ENCODE peak calls at places on chromosome 15, in eight cellular contexts. One of them, this sample, is unnamed.

GRCh38 chr15:41734079-41734478 is 40.2 kb upstream of the MAPKBP1 start:
- DNase-seq in SW480: no peak
- DNase-seq in EH: peak; percentile 43
- DNase-seq in right cardiac atrium: no peak
- DNase-seq in astrocyte of the spinal cord: no peak
- DNase-seq in K562: no peak
- DNase-seq in stimulated activated CD8-positive, alpha-beta memory T cell treated with anti-CD3 and anti-CD28 coated beads, Interleukin-4, amount 100 ng/mL, for 4 hours: no peak
- DNase-seq in HEK293T: no peak
- DNase-seq in this sample: no peak

GRCh38 chr15:41564960-41565502 is 6.0 kb downstream of the TYRO3 start:
- DNase-seq in EH: no peak
- DNase-seq in right cardiac atrium: no peak
- DNase-seq in K562: no peak
- DNase-seq in astrocyte of the spinal cord: no peak
- DNase-seq in SW480: no peak
- DNase-seq in HEK293T: no peak
- DNase-seq in stimulated activated CD8-positive, alpha-beta memory T cell treated with anti-CD3 and anti-CD28 coated beads, Interleukin-4, amount 100 ng/mL, for 4 hours: no peak
- DNase-seq in this sample: no peak

GRCh38 chr15:29656636-29657475 is 165.4 kb downstream of the TJP1 start:
- DNase-seq in K562: peak; percentile 42
- DNase-seq in stimulated activated CD8-positive, alpha-beta memory T cell treated with anti-CD3 and anti-CD28 coated beads, Interleukin-4, amount 100 ng/mL, for 4 hours: no peak
- DNase-seq in astrocyte of the spinal cord: no peak
- DNase-seq in right cardiac atrium: no peak
- DNase-seq in SW480: no peak
- DNase-seq in EH: no peak
- DNase-seq in HEK293T: no peak
- DNase-seq in this sample: no peak

GRCh38 chr15:100221461-100222348 is 120.1 kb downstream of the ADAMTS17 start:
- DNase-seq in HEK293T: no peak
- DNase-seq in stimulated activated CD8-positive, alpha-beta memory T cell treated with anti-CD3 and anti-CD28 coated beads, Interleukin-4, amount 100 ng/mL, for 4 hours: no peak
- DNase-seq in right cardiac atrium: no peak
- DNase-seq in astrocyte of the spinal cord: no peak
- DNase-seq in EH: no peak
- DNase-seq in K562: no peak
- DNase-seq in SW480: no peak
- DNase-seq in this sample: no peak

GRCh38 chr15:80818996-80819395 is 39.8 kb downstream of the CEMIP start:
- DNase-seq in EH: peak; percentile 44
- DNase-seq in HEK293T: no peak
- DNase-seq in right cardiac atrium: no peak
- DNase-seq in astrocyte of the spinal cord: no peak
- DNase-seq in SW480: no peak
- DNase-seq in K562: no peak
- DNase-seq in stimulated activated CD8-positive, alpha-beta memory T cell treated with anti-CD3 and anti-CD28 coated beads, Interleukin-4, amount 100 ng/mL, for 4 hours: no peak
- DNase-seq in this sample: no peak

GRCh38 chr15:66580643-66581042 is 14.8 kb upstream of the LCTL start:
- DNase-seq in right cardiac atrium: peak; percentile 74
- DNase-seq in K562: no peak
- DNase-seq in astrocyte of the spinal cord: peak; percentile 38
- DNase-seq in HEK293T: no peak
- DNase-seq in EH: peak; percentile 58
- DNase-seq in SW480: no peak
- DNase-seq in stimulated activated CD8-positive, alpha-beta memory T cell treated with anti-CD3 and anti-CD28 coated beads, Interleukin-4, amount 100 ng/mL, for 4 hours: no peak
- DNase-seq in this sample: no peak

GRCh38 chr15:85545757-85546156 is 165.4 kb downstream of the AKAP13 start:
- DNase-seq in right cardiac atrium: no peak
- DNase-seq in SW480: no peak
- DNase-seq in astrocyte of the spinal cord: no peak
- DNase-seq in stimulated activated CD8-positive, alpha-beta memory T cell treated with anti-CD3 and anti-CD28 coated beads, Interleukin-4, amount 100 ng/mL, for 4 hours: no peak
- DNase-seq in K562: no peak
- DNase-seq in EH: no peak
- DNase-seq in HEK293T: no peak
- DNase-seq in this sample: no peak

GRCh38 chr15:50916395-50916794 is 7.9 kb downstream of the AP4E1 start:
- DNase-seq in stimulated activated CD8-positive, alpha-beta memory T cell treated with anti-CD3 and anti-CD28 coated beads, Interleukin-4, amount 100 ng/mL, for 4 hours: no peak
- DNase-seq in right cardiac atrium: no peak
- DNase-seq in astrocyte of the spinal cord: no peak
- DNase-seq in SW480: no peak
- DNase-seq in EH: no peak
- DNase-seq in HEK293T: no peak
- DNase-seq in K562: no peak
- DNase-seq in this sample: no peak

GRCh38 chr15:67979281-67979680 is 74.8 kb upstream of the PIAS1 start:
- DNase-seq in SW480: no peak
- DNase-seq in K562: no peak
- DNase-seq in stimulated activated CD8-positive, alpha-beta memory T cell treated with anti-CD3 and anti-CD28 coated beads, Interleukin-4, amount 100 ng/mL, for 4 hours: no peak
- DNase-seq in EH: no peak
- DNase-seq in HEK293T: no peak
- DNase-seq in right cardiac atrium: no peak
- DNase-seq in astrocyte of the spinal cord: no peak
- DNase-seq in this sample: no peak

GRCh38 chr15:39628821-39629220 is 47.9 kb downstream of the THBS1 start:
- DNase-seq in K562: no peak
- DNase-seq in SW480: no peak
- DNase-seq in stimulated activated CD8-positive, alpha-beta memory T cell treated with anti-CD3 and anti-CD28 coated beads, Interleukin-4, amount 100 ng/mL, for 4 hours: no peak
- DNase-seq in HEK293T: no peak
- DNase-seq in EH: no peak
- DNase-seq in right cardiac atrium: no peak
- DNase-seq in astrocyte of the spinal cord: no peak
- DNase-seq in this sample: no peak

GRCh38 chr15:50908209-50909043 is at the start of gene AP4E1:
- DNase-seq in K562: peak; percentile 76
- DNase-seq in astrocyte of the spinal cord: peak; percentile 96
- DNase-seq in EH: peak; percentile 89
- DNase-seq in right cardiac atrium: peak; percentile 87
- DNase-seq in stimulated activated CD8-positive, alpha-beta memory T cell treated with anti-CD3 and anti-CD28 coated beads, Interleukin-4, amount 100 ng/mL, for 4 hours: peak; percentile 88
- DNase-seq in HEK293T: peak; percentile 72
- DNase-seq in SW480: peak; percentile 83
- DNase-seq in this sample: peak; percentile 90

GRCh38 chr15:85993116-85993515 is 86.6 kb upstream of the AGBL1 start:
- DNase-seq in astrocyte of the spinal cord: no peak
- DNase-seq in HEK293T: no peak
- DNase-seq in right cardiac atrium: no peak
- DNase-seq in K562: no peak
- DNase-seq in stimulated activated CD8-positive, alpha-beta memory T cell treated with anti-CD3 and anti-CD28 coated beads, Interleukin-4, amount 100 ng/mL, for 4 hours: no peak
- DNase-seq in SW480: no peak
- DNase-seq in EH: no peak
- DNase-seq in this sample: no peak

GRCh38 chr15:82314769-82315518 is 34.3 kb downstream of the GOLGA6L10 start:
- DNase-seq in K562: no peak
- DNase-seq in astrocyte of the spinal cord: no peak
- DNase-seq in EH: no peak
- DNase-seq in HEK293T: no peak
- DNase-seq in stimulated activated CD8-positive, alpha-beta memory T cell treated with anti-CD3 and anti-CD28 coated beads, Interleukin-4, amount 100 ng/mL, for 4 hours: no peak
- DNase-seq in right cardiac atrium: no peak
- DNase-seq in SW480: no peak
- DNase-seq in this sample: no peak

GRCh38 chr15:60396964-60397771 is 618 bp downstream of the ANXA2 start:
- DNase-seq in EH: peak; percentile 83
- DNase-seq in K562: peak; percentile 79
- DNase-seq in astrocyte of the spinal cord: peak; percentile 79
- DNase-seq in right cardiac atrium: peak; percentile 79
- DNase-seq in stimulated activated CD8-positive, alpha-beta memory T cell treated with anti-CD3 and anti-CD28 coated beads, Interleukin-4, amount 100 ng/mL, for 4 hours: no peak
- DNase-seq in HEK293T: peak; percentile 46
- DNase-seq in SW480: peak; percentile 85
- DNase-seq in this sample: peak; percentile 50

GRCh38 chr15:63157891-63158431 is 684 bp upstream of the RPS27L start:
- DNase-seq in HEK293T: peak; percentile 23
- DNase-seq in K562: peak; percentile 44
- DNase-seq in right cardiac atrium: peak; percentile 52
- DNase-seq in SW480: peak; percentile 48
- DNase-seq in astrocyte of the spinal cord: peak; percentile 85
- DNase-seq in stimulated activated CD8-positive, alpha-beta memory T cell treated with anti-CD3 and anti-CD28 coated beads, Interleukin-4, amount 100 ng/mL, for 4 hours: no peak
- DNase-seq in EH: peak; percentile 86
- DNase-seq in this sample: peak; percentile 80

GRCh38 chr15:69987492-69988482 is 109.9 kb downstream of the TLE3 start:
- DNase-seq in right cardiac atrium: no peak
- DNase-seq in stimulated activated CD8-positive, alpha-beta memory T cell treated with anti-CD3 and anti-CD28 coated beads, Interleukin-4, amount 100 ng/mL, for 4 hours: no peak
- DNase-seq in SW480: no peak
- DNase-seq in astrocyte of the spinal cord: no peak
- DNase-seq in K562: no peak
- DNase-seq in EH: peak; percentile 13
- DNase-seq in HEK293T: no peak
- DNase-seq in this sample: no peak

GRCh38 chr15:98651581-98652220 is 3.4 kb downstream of the IGF1R start:
- DNase-seq in astrocyte of the spinal cord: peak; percentile 40
- DNase-seq in stimulated activated CD8-positive, alpha-beta memory T cell treated with anti-CD3 and anti-CD28 coated beads, Interleukin-4, amount 100 ng/mL, for 4 hours: no peak
- DNase-seq in SW480: no peak
- DNase-seq in HEK293T: no peak
- DNase-seq in EH: peak; percentile 46
- DNase-seq in K562: no peak
- DNase-seq in right cardiac atrium: no peak
- DNase-seq in this sample: no peak

GRCh38 chr15:73075151-73075859 is 23.0 kb downstream of the NEO1 start:
- DNase-seq in HEK293T: no peak
- DNase-seq in K562: no peak
- DNase-seq in SW480: no peak
- DNase-seq in right cardiac atrium: no peak
- DNase-seq in astrocyte of the spinal cord: peak; percentile 12
- DNase-seq in stimulated activated CD8-positive, alpha-beta memory T cell treated with anti-CD3 and anti-CD28 coated beads, Interleukin-4, amount 100 ng/mL, for 4 hours: no peak
- DNase-seq in EH: peak; percentile 10
- DNase-seq in this sample: peak; percentile 15

GRCh38 chr15:101115318-101115886 is 136.4 kb downstream of the CHSY1 start:
- DNase-seq in SW480: no peak
- DNase-seq in astrocyte of the spinal cord: no peak
- DNase-seq in K562: no peak
- DNase-seq in HEK293T: no peak
- DNase-seq in EH: no peak
- DNase-seq in stimulated activated CD8-positive, alpha-beta memory T cell treated with anti-CD3 and anti-CD28 coated beads, Interleukin-4, amount 100 ng/mL, for 4 hours: no peak
- DNase-seq in right cardiac atrium: no peak
- DNase-seq in this sample: peak; percentile 80

GRCh38 chr15:100108846-100109245 is 232.9 kb downstream of the ADAMTS17 start:
- DNase-seq in SW480: no peak
- DNase-seq in K562: no peak
- DNase-seq in astrocyte of the spinal cord: no peak
- DNase-seq in EH: no peak
- DNase-seq in right cardiac atrium: no peak
- DNase-seq in stimulated activated CD8-positive, alpha-beta memory T cell treated with anti-CD3 and anti-CD28 coated beads, Interleukin-4, amount 100 ng/mL, for 4 hours: no peak
- DNase-seq in HEK293T: no peak
- DNase-seq in this sample: no peak

GRCh38 chr15:40038267-40038653 is 721 bp downstream of the SRP14 start:
- DNase-seq in astrocyte of the spinal cord: peak; percentile 26
- DNase-seq in K562: no peak
- DNase-seq in EH: peak; percentile 52
- DNase-seq in right cardiac atrium: no peak
- DNase-seq in HEK293T: no peak
- DNase-seq in SW480: no peak
- DNase-seq in stimulated activated CD8-positive, alpha-beta memory T cell treated with anti-CD3 and anti-CD28 coated beads, Interleukin-4, amount 100 ng/mL, for 4 hours: no peak
- DNase-seq in this sample: no peak

GRCh38 chr15:84009616-84010015 is 226.0 kb upstream of the GOLGA6L4 start:
- DNase-seq in HEK293T: no peak
- DNase-seq in right cardiac atrium: peak; percentile 22
- DNase-seq in stimulated activated CD8-positive, alpha-beta memory T cell treated with anti-CD3 and anti-CD28 coated beads, Interleukin-4, amount 100 ng/mL, for 4 hours: no peak
- DNase-seq in K562: no peak
- DNase-seq in EH: no peak
- DNase-seq in astrocyte of the spinal cord: no peak
- DNase-seq in SW480: no peak
- DNase-seq in this sample: no peak

GRCh38 chr15:70879386-70879785 is 12.8 kb downstream of the THAP10 start:
- DNase-seq in stimulated activated CD8-positive, alpha-beta memory T cell treated with anti-CD3 and anti-CD28 coated beads, Interleukin-4, amount 100 ng/mL, for 4 hours: no peak
- DNase-seq in EH: peak; percentile 82
- DNase-seq in SW480: no peak
- DNase-seq in right cardiac atrium: no peak
- DNase-seq in K562: no peak
- DNase-seq in astrocyte of the spinal cord: peak; percentile 79
- DNase-seq in HEK293T: no peak
- DNase-seq in this sample: no peak

GRCh38 chr15:68888419-68888818 is 41.9 kb upstream of the SPESP1 start:
- DNase-seq in SW480: no peak
- DNase-seq in astrocyte of the spinal cord: no peak
- DNase-seq in right cardiac atrium: no peak
- DNase-seq in HEK293T: no peak
- DNase-seq in K562: no peak
- DNase-seq in EH: no peak
- DNase-seq in stimulated activated CD8-positive, alpha-beta memory T cell treated with anti-CD3 and anti-CD28 coated beads, Interleukin-4, amount 100 ng/mL, for 4 hours: no peak
- DNase-seq in this sample: no peak